ENCODE peak calls at places on chromosomes 2 and 18, in five cellular contexts. R is PC-3, Q is fibroblast of lung, N is neural progenitor cell, J is OCI-LY7. U is an unnamed sample. For H3K79me2 and H4K20me1, the result is how much of the 10 kb centered on the place peaks cover.

GRCh38 chr18:3211236-3211992 is 8.4 kb downstream of the MYOM1 start:
- DNase-seq in R (peak), Q (peak), N (no peak), J (no peak), U (no peak)

GRCh38 chr18:74951165-74951760 is 257.7 kb downstream of the PTGR3 start:
- DNase-seq in R (peak), Q (peak), N (no peak), J (no peak), U (peak)

GRCh38 chr2:128282246-128282975 is 36.3 kb downstream of the HS6ST1 start:
- DNase-seq in R (no peak), Q (no peak), N (no peak), J (no peak), U (no peak)

GRCh38 chr2:68057658-68058396 is 5.0 kb downstream of the C1D start:
- DNase-seq in R (no peak), Q (no peak), N (no peak), J (peak), U (no peak)

GRCh38 chr2:163573652-163574051 is 162.2 kb downstream of the FIGN start:
- DNase-seq in R (peak), Q (no peak), N (no peak), J (no peak), U (peak)

GRCh38 chr2:207048421-207048820 is 109.1 kb downstream of the CPO start:
- DNase-seq in R (no peak), Q (peak), N (no peak), J (no peak), U (no peak)

GRCh38 chr2:121075006-121075545 is 209.9 kb downstream of the TFCP2L1 start:
- DNase-seq in R (peak), Q (peak), N (peak), J (peak), U (peak)

GRCh38 chr2:28565720-28566295 is 69.9 kb downstream of the PLB1 start:
- DNase-seq in R (no peak), Q (no peak), N (no peak), J (no peak), U (peak)

GRCh38 chr2:138272524-138273210 is 228.9 kb upstream of the SPOPL start:
- DNase-seq in R (no peak), Q (peak), N (no peak), J (no peak), U (no peak)

DNA sequence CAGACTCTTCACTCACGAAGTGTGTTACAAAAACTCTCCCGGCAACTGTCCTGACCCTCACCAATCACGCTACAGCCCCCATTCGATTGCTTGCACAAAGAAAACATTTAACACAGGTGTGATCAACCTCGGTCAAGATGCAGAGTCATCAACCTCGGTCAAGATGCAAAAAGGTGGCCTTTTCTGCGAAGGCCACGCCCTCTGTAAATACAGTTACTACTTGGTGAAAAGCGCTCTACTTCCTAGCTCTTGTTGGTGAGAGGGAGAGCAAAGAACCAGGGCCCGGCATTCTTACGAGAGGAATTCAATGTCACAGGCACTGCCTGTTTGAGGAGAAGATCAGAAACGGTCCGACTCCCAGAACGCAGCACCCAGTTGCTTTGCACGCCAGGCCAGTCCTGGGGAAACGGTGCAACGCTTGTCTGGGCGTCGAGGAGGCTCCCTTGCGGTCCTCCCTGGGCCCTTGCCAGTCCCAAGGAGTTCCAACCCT is 2.0 kb downstream of the PIEZO2 start:
- DNase-seq in R (no peak), Q (no peak), N (no peak), J (no peak), U (no peak)
- H3K79me2 ChIP-seq in R (under half), Q (under half), N (under half), J (under half), U (under half)

GRCh38 chr18:79949571-79950439 is 1.6 kb downstream of the SLC66A2 start:
- DNase-seq in R (no peak), Q (no peak), N (no peak), J (peak), U (no peak)
- H4K20me1 ChIP-seq in R (under half), Q (under half), N (half or more), J (under half), U (under half)

DNA sequence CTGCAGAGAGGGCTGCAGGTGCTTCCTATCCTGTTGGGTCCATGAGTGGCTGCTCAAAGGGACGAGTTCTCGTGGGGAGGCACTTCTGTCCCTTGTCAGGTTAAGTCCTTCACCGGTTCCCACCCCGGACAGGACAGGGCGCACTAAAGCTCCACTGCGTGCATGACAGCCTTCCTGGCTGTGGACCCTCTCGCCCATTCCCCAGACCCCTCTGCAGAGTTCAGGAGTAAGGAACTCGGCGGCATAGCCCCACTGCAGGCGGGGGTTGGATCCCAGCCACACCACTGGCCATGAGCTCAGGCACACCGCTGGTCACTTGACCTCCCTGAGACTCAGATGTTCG is 147.5 kb upstream of the ID2 start:
- DNase-seq in R (no peak), Q (no peak), N (no peak), J (no peak), U (no peak)
- H2AFZ ChIP-seq in R (no peak), Q (no peak), N (no peak), J (no peak), U (no peak)

DNA sequence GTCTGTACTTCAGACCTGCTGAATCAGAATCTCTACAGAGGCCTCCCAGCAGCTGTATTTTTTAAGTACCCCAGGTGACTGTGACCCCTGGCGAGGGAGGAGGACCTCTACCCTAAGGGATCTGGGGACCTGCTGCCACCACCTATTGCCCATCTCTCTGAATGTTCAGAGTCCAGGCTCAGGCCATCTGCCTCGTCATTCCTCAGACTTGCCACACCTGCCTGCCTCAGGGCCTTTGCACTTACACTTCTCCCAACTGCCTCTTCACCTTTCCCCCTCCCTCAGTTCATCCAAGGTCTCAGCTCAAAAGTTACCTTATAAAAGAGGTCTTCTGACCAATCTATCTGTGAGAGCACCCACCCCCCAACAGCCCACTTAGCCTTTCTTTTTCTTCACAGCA is 21.5 kb downstream of the UXS1 start:
- DNase-seq in R (no peak), Q (no peak), N (no peak), J (no peak), U (no peak)
- H3K79me2 ChIP-seq in R (half or more), Q (under half), N (half or more), J (under half), U (under half)

DNA sequence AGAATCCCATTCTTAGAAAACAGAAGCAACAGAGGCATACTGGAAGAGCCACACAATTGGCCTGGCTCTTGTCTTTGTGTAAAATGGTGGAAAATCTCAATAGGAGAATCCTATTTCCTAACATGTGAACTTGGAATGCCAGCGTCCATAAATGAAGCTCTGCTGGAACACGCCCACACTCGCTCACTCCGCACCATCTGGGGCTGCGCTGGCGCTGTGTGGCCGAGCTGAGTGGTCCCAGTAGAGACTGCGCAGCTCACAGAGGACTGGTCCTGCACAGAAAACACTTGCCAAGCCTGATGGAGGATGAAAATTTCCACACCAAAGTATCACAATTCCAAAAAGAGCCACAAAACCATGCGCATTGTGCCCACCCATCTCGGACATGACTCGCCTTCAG is 56.2 kb downstream of the PXDN start:
- DNase-seq in R (no peak), Q (no peak), N (no peak), J (no peak), U (no peak)
- H4K20me1 ChIP-seq in R (under half), Q (under half), N (half or more), J (under half), U (under half)

DNA sequence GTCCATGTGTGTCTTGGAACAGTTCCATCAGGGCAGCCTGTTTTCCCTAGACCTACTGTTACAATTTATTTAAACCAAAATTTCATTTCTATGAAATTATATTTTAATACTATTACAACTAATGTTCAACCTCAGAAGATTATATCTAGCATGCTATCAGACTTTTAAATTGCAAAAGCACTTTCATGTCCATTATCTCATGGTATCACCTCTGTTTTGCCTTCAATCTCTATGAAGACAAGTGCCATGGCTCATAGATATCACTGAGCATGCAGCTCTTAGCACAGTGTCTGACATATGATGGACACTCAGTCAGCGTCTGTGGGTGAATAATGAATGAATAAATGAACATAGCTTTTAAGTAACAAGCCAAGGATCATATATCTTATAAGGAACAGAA is 288.8 kb downstream of the RAD51AP2 start:
- DNase-seq in R (no peak), Q (no peak), N (no peak), J (no peak), U (no peak)
- H2AFZ ChIP-seq in R (no peak), Q (no peak), N (no peak), J (no peak), U (no peak)

GRCh38 chr2:189794308-189794707 is 10.1 kb downstream of the PMS1 start:
- DNase-seq in R (no peak), Q (no peak), N (no peak), J (no peak), U (no peak)

GRCh38 chr2:189791338-189792042 is 7.2 kb downstream of the PMS1 start:
- DNase-seq in R (no peak), Q (no peak), N (no peak), J (no peak), U (no peak)
- H3K79me2 ChIP-seq in R (under half), Q (under half), N (half or more), J (half or more), U (under half)

GRCh38 chr2:97845133-97845532 is 131.8 kb downstream of the ZAP70 start:
- DNase-seq in R (no peak), Q (no peak), N (no peak), J (no peak), U (no peak)
- H4K20me1 ChIP-seq in R (under half), Q (under half), N (under half), J (under half), U (under half)

U was measured in PC-9.